ENCODE peak calls at places on chromosomes 13 and 19, in nine cellular contexts. Y is RPMI8226; K is effector CD4-positive, alpha-beta T cell; C is NCI-H2029; R is stimulated activated CD8-positive, alpha-beta memory T cell treated with anti-CD3 and anti-CD28 coated beads, Interleukin-7, amount 100 ng/mL, for 24 hours; X is brain microvascular endothelial cell; Q is COLO829; F is choroid plexus epithelial cell; D is BJ. Z is an unnamed sample.

GRCh38 chr13:94967183-94968039 is 255.1 kb upstream of the SOX21 start:
- DNase-seq in C (no peak), F (peak; percentile 19), K (no peak), Y (peak; percentile 20), Q (no peak), X (no peak), D (no peak), R (no peak), Z (no peak)

GRCh38 chr13:101190976-101191375 is 225.3 kb downstream of the NALCN start:
- DNase-seq in K (no peak), X (no peak), R (no peak), C (no peak), F (peak; percentile 60), Y (no peak), Q (no peak), D (no peak), Z (no peak)

GRCh38 chr19:5926641-5927438 is 12.8 kb downstream of the CAPS start:
- DNase-seq in R (no peak), Q (no peak), Y (no peak), D (peak; percentile 96), C (no peak), K (no peak), X (peak; percentile 20), F (peak; percentile 67), Z (no peak)

GRCh38 chr19:58346961-58347929 is 6.0 kb downstream of the A1BG start:
- DNase-seq in D (no peak), C (peak; percentile 33), X (peak; percentile 22), Y (peak; percentile 76), Q (peak; percentile 63), K (peak; percentile 43), F (peak; percentile 67), R (no peak), Z (peak; percentile 55)

GRCh38 chr19:11463391-11463790 is 17.5 kb downstream of the ELAVL3 start:
- DNase-seq in F (no peak), K (no peak), X (no peak), Y (no peak), C (no peak), Q (no peak), R (no peak), D (no peak), Z (no peak)

GRCh38 chr13:100608906-100609305 is 20.3 kb upstream of the GGACT start:
- DNase-seq in Q (peak; percentile 91), D (no peak), R (no peak), C (no peak), X (peak; percentile 12), K (no peak), Y (no peak), F (peak; percentile 34), Z (no peak)

GRCh38 chr19:35354898-35355297 is 3.4 kb upstream of the FFAR3 start:
- DNase-seq in X (no peak), D (no peak), Y (no peak), R (no peak), Q (no peak), F (no peak), K (no peak), C (no peak), Z (no peak)

GRCh38 chr19:46221981-46222610 is 7.4 kb upstream of the IGFL1 start:
- DNase-seq in C (no peak), R (no peak), X (peak; percentile 31), Y (peak; percentile 69), F (peak; percentile 33), D (no peak), K (no peak), Q (peak; percentile 51), Z (no peak)

GRCh38 chr13:74751739-74752138 is 617.5 kb upstream of the KLF12 start:
- DNase-seq in C (no peak), Q (no peak), K (no peak), R (no peak), Y (no peak), D (no peak), X (no peak), F (peak; percentile 12), Z (no peak)

Z was measured in effector memory CD8-positive, alpha-beta T cell.